ENCODE peak calls at places on chromosomes 1 and 21, in four cellular contexts. T is endodermal cell, K is tibial artery, W is stomach. J is an unnamed sample.

GRCh38 chr1:200644021-200644420 is 23.5 kb upstream of the KIF14 start:
- DNase-seq in T (no peak), K (no peak), W (no peak), J (no peak)

GRCh38 chr1:119308130-119308529 is 60.5 kb upstream of the HAO2 start:
- DNase-seq in T (no peak), K (no peak), W (no peak), J (no peak)

GRCh38 chr1:202093856-202094255 is 28.9 kb upstream of the GPR37L1 start:
- DNase-seq in T (no peak), K (no peak), W (no peak), J (no peak)

GRCh38 chr1:16998589-16998988 is 13.1 kb downstream of the ATP13A2 start:
- DNase-seq in T (no peak), K (no peak), W (peak), J (no peak)

GRCh38 chr21:42061866-42062542 is 9.1 kb upstream of the UMODL1 start:
- DNase-seq in T (no peak), K (no peak), W (no peak), J (no peak)

GRCh38 chr1:221712198-221712684 is 29.6 kb downstream of the DUSP10 start:
- DNase-seq in T (no peak), K (no peak), W (no peak), J (peak)

GRCh38 chr1:186094170-186094569 is 280.9 kb downstream of the TPR start:
- DNase-seq in T (no peak), K (no peak), W (no peak), J (no peak)

GRCh38 chr1:218366322-218367052 is 21.4 kb downstream of the TGFB2 start:
- DNase-seq in T (no peak), K (no peak), W (no peak), J (no peak)

GRCh38 chr1:200744143-200744542 is 5.5 kb downstream of the CAMSAP2 start:
- DNase-seq in T (no peak), K (no peak), W (no peak), J (no peak)

GRCh38 chr1:165815725-165816124 is 11.7 kb upstream of the UCK2 start:
- DNase-seq in T (no peak), K (no peak), W (no peak), J (no peak)

GRCh38 chr1:37477198-37477931 is 3.0 kb downstream of the ZC3H12A start:
- DNase-seq in T (peak), K (no peak), W (peak), J (peak)

GRCh38 chr21:8998946-8999681 is 1522.3 kb upstream of the TPTE start:
- DNase-seq in T (no peak), K (no peak), W (no peak), J (no peak)

GRCh38 chr1:93641527-93641926 is 40.1 kb downstream of the BCAR3 start:
- DNase-seq in T (no peak), K (no peak), W (no peak), J (no peak)

GRCh38 chr1:228887101-228887500 is 151.8 kb downstream of the RHOU start:
- DNase-seq in T (no peak), K (no peak), W (no peak), J (no peak)

GRCh38 chr1:1088801-1089680 is 14.9 kb upstream of the RNF223 start:
- DNase-seq in T (no peak), K (peak), W (no peak), J (no peak)

GRCh38 chr21:41961282-41961701 is 7.5 kb upstream of the C2CD2 start:
- DNase-seq in T (peak), K (no peak), W (no peak), J (no peak)

GRCh38 chr21:42127164-42128125 is 56.3 kb downstream of the UMODL1 start:
- DNase-seq in T (no peak), K (no peak), W (no peak), J (no peak)

GRCh38 chr1:27180037-27180436 is 25.1 kb upstream of the SLC9A1 start:
- DNase-seq in T (no peak), K (no peak), W (no peak), J (no peak)

GRCh38 chr1:27176954-27177353 is 22.0 kb upstream of the SLC9A1 start:
- DNase-seq in T (no peak), K (no peak), W (no peak), J (no peak)

GRCh38 chr1:27176323-27176722 is 21.4 kb upstream of the SLC9A1 start:
- DNase-seq in T (no peak), K (no peak), W (no peak), J (no peak)

DNA sequence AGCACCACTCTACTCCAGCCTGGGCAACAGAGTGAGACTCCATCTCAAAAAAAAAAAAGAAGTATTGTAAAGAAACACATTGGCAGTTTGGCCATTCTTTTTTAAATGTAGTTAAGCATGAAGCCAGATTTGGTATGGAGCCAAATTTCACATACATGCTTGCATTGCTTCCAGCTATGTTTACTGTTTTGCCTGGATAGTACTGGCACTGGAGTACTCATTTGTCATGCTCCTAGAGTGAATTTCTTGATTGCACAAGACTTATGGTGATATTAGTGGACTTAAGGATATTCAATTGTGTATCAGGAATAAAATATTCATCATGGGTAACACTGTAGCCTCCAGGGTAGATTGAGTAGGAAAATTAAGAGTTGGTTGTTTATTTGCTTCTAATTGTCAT is 24.4 kb upstream of the SLC9A1 start:
- DNase-seq in T (no peak), K (no peak), W (no peak), J (no peak)
- TF ChIP-seq CTCF in T (no peak), K (no peak), W (no peak), J (no peak)

GRCh38 chr1:33738976-33739375 is 124.9 kb upstream of the HMGB4 start:
- DNase-seq in T (no peak), K (no peak), W (no peak), J (no peak)

GRCh38 chr1:33740040-33740745 is 123.7 kb upstream of the HMGB4 start:
- DNase-seq in T (no peak), K (no peak), W (no peak), J (no peak)

GRCh38 chr1:33736496-33736895 is 127.4 kb upstream of the HMGB4 start:
- DNase-seq in T (no peak), K (no peak), W (no peak), J (no peak)

GRCh38 chr1:33738536-33738935 is 125.3 kb upstream of the HMGB4 start:
- DNase-seq in T (no peak), K (no peak), W (no peak), J (no peak)

GRCh38 chr1:33735624-33736023 is 128.3 kb upstream of the HMGB4 start:
- DNase-seq in T (no peak), K (no peak), W (no peak), J (no peak)
- TF ChIP-seq CTCF in T (peak), K (peak), W (no peak), J (no peak)

DNA sequence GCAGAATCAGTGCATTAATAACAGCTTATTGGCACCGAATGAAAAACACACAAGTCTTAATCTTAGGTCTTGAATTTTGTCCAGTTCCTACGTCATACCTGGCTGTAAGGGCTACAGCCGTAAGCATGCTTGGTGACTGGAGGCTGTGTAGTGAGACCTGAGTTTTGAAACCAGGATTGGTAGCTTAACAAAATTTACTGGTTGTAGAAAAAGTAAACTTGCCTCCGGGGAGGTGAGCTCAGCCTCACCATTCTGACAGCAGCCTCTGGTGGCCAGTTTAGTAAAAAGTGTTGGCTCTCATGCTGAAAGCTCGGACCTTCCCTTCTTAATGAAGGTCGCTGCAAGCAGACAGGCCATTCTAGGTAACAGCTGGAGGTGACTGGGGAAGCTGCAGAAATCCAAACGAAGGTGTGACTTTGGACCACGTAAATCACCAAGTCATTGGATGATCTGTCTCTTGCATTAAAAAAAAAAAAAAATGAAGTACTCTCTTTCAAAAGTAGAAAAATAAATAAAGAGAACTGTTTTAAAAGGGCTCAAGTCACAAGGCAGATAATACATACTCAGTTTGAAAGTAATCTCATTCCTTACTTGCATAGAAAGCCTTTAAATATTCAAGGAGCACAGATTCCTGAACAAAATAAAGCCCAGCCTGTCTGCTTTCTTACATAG is 48.8 kb downstream of the HLCS start:
- DNase-seq in T (peak), K (no peak), W (peak), J (no peak)
- TF ChIP-seq CTCF in T (peak), K (no peak), W (no peak), J (no peak)

GRCh38 chr21:33901421-33902288 is 13.9 kb downstream of the ATP5PO start:
- DNase-seq in T (peak), K (peak), W (no peak), J (no peak)
- TF ChIP-seq CTCF in T (peak), K (peak), W (no peak), J (peak)

GRCh38 chr1:24694380-24694843 is 50.8 kb upstream of the CLIC4 start:
- DNase-seq in T (no peak), K (no peak), W (no peak), J (no peak)
- TF ChIP-seq CTCF in T (no peak), K (no peak), W (no peak), J (no peak)